ENCODE peak calls at places on chromosomes 3 and 15, in four cellular contexts. One of them, this sample, is unnamed.

GRCh38 chr15:70166506-70167087 is 68.9 kb upstream of the TLE3 start:
- DNase-seq in hepatocyte: no peak
- DNase-seq in aorta: no peak
- DNase-seq in body of pancreas: no peak
- DNase-seq in this sample: no peak

GRCh38 chr3:36494461-36495109 is 114.3 kb downstream of the STAC start:
- DNase-seq in hepatocyte: peak; percentile 12
- DNase-seq in aorta: peak; percentile 54
- DNase-seq in body of pancreas: peak; percentile 15
- DNase-seq in this sample: no peak

GRCh38 chr3:77889616-77890015 is 849.7 kb downstream of the ROBO2 start:
- DNase-seq in hepatocyte: no peak
- DNase-seq in aorta: no peak
- DNase-seq in body of pancreas: no peak
- DNase-seq in this sample: no peak

GRCh38 chr3:49872801-49873281 is 3.1 kb upstream of the CAMKV start:
- DNase-seq in hepatocyte: peak; percentile 65
- DNase-seq in aorta: no peak
- DNase-seq in body of pancreas: no peak
- DNase-seq in this sample: no peak

GRCh38 chr3:17730318-17730967 is 12.0 kb downstream of the TBC1D5 start:
- DNase-seq in hepatocyte: peak; percentile 16
- DNase-seq in aorta: no peak
- DNase-seq in body of pancreas: peak; percentile 19
- DNase-seq in this sample: no peak

GRCh38 chr3:120113128-120114116 is 19.2 kb upstream of the GSK3B start:
- DNase-seq in hepatocyte: no peak
- DNase-seq in aorta: no peak
- DNase-seq in body of pancreas: peak; percentile 40
- DNase-seq in this sample: no peak

GRCh38 chr3:49925485-49925884 is 4.1 kb downstream of the MON1A start:
- DNase-seq in hepatocyte: no peak
- DNase-seq in aorta: no peak
- DNase-seq in body of pancreas: no peak
- DNase-seq in this sample: no peak

GRCh38 chr3:148881286-148881685 is 16.2 kb downstream of the CPA3 start:
- DNase-seq in hepatocyte: no peak
- DNase-seq in aorta: no peak
- DNase-seq in body of pancreas: no peak
- DNase-seq in this sample: no peak

DNA sequence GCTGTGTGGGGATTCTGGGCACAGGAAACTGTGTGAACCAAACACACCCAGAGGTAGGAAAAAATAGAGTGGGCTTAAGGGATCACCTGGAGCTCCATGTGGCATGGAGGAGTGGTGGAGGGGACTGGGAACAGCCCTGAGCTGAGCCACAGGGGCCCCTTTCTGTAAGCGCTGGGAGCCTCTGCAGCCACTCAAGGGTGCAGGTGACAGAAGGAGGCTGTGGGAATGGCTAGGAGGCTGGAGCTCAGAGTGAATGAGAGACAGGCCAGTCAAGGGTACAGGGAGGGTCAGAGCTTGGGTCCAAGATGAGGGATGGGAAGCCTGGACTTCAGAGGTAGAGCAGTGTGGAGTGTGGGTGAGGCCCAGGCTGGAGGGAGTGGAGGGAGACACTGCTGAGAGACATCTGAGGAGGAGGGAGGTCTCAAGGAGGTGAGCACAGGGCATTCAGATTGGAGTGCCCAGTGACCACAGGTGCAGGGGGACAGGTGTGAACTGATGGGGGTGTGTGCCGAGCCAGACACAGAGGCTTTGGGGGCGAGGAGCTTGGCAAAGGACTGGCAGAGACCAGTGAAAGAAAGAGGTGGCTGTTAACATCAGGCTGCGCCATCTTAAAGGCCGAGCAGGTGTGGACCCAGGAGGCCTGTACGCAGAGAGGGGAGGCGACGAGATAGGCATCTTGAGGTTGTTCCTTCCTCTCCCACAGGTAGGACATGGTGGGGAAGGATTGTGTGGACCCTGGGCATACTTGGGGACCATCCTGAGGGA is 56.8 kb downstream of the FGD5 start:
- DNase-seq in hepatocyte: no peak
- DNase-seq in aorta: no peak
- DNase-seq in body of pancreas: no peak
- DNase-seq in this sample: no peak
- H3K27ac ChIP-seq in hepatocyte: no peak overlapping the region
- H3K27ac ChIP-seq in aorta: no peak overlapping the region
- H3K27ac ChIP-seq in body of pancreas: no peak overlapping the region
- H3K27ac ChIP-seq in this sample: no peak overlapping the region

GRCh38 chr3:13017361-13018038 is 55.7 kb downstream of the IQSEC1 start:
- DNase-seq in hepatocyte: no peak
- DNase-seq in aorta: peak; percentile 45
- DNase-seq in body of pancreas: no peak
- DNase-seq in this sample: no peak
- H3K27ac ChIP-seq in hepatocyte: no peak overlapping the region
- H3K27ac ChIP-seq in aorta: no peak overlapping the region
- H3K27ac ChIP-seq in body of pancreas: no peak overlapping the region
- H3K27ac ChIP-seq in this sample: no peak overlapping the region

GRCh38 chr3:45666729-45667440 is 22.3 kb upstream of the SACM1L start:
- DNase-seq in hepatocyte: peak; percentile 33
- DNase-seq in aorta: peak; percentile 79
- DNase-seq in body of pancreas: no peak
- DNase-seq in this sample: no peak
- H3K27ac ChIP-seq in hepatocyte: peak overlapping the region; percentile 63
- H3K27ac ChIP-seq in aorta: peak overlapping the region; percentile 25
- H3K27ac ChIP-seq in body of pancreas: no peak overlapping the region
- H3K27ac ChIP-seq in this sample: no peak overlapping the region

DNA sequence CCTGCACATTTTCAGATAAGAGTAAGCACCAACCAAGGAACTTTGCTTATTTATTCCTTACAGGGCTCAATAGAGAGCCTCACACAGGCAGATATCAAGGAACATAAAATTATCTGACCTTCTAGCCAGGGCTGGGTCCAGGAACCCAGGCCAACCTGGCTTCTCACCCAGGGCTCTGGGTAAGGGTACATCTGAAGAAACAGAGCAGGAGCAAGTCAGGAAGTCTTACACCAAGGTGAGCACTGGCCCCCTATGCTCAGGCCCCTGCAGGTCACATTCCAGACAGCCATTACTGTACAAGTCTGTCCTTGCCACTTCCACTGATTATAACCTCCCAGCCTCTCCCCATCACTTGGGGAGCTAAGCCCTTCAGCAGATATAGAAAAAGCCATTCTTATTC is 19.1 kb downstream of the TF start:
- DNase-seq in hepatocyte: no peak
- DNase-seq in aorta: no peak
- DNase-seq in body of pancreas: no peak
- DNase-seq in this sample: no peak
- H3K27ac ChIP-seq in hepatocyte: no peak overlapping the region
- H3K27ac ChIP-seq in aorta: no peak overlapping the region
- H3K27ac ChIP-seq in body of pancreas: no peak overlapping the region
- H3K27ac ChIP-seq in this sample: no peak overlapping the region

GRCh38 chr15:38650384-38650783 is 85.8 kb upstream of the RASGRP1 start:
- DNase-seq in hepatocyte: no peak
- DNase-seq in aorta: no peak
- DNase-seq in body of pancreas: no peak
- DNase-seq in this sample: no peak
- H3K27ac ChIP-seq in hepatocyte: no peak overlapping the region
- H3K27ac ChIP-seq in aorta: no peak overlapping the region
- H3K27ac ChIP-seq in body of pancreas: no peak overlapping the region
- H3K27ac ChIP-seq in this sample: no peak overlapping the region

DNA sequence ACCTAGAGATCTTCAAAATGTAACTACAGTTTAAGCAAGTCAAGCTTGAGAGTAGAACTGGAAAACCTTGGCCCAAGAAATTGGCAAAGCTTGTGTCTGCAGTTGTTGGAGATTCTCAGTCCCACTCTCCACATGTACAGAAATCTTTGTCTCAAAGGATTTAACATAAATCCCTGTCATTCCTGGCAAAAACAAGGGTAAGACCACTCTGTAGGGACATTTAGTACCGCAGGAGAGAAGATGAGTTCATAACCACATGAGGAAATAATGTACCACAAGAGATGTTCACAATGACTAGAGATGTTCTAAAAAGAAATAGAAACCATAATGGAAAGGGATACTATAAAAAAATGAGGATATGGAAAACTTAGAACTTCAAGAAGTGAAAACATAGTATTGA is 73.7 kb downstream of the RAB7A start:
- DNase-seq in hepatocyte: no peak
- DNase-seq in aorta: no peak
- DNase-seq in body of pancreas: no peak
- DNase-seq in this sample: no peak
- H3K27ac ChIP-seq in hepatocyte: peak overlapping the region; percentile 64
- H3K27ac ChIP-seq in aorta: peak overlapping the region; percentile 12
- H3K27ac ChIP-seq in body of pancreas: no peak overlapping the region
- H3K27ac ChIP-seq in this sample: peak overlapping the region; percentile 24

GRCh38 chr3:79019924-79020173 is 747.9 kb downstream of the ROBO1 start:
- DNase-seq in hepatocyte: no peak
- DNase-seq in aorta: no peak
- DNase-seq in body of pancreas: no peak
- DNase-seq in this sample: no peak
- H3K27ac ChIP-seq in hepatocyte: no peak overlapping the region
- H3K27ac ChIP-seq in aorta: no peak overlapping the region
- H3K27ac ChIP-seq in body of pancreas: no peak overlapping the region
- H3K27ac ChIP-seq in this sample: no peak overlapping the region

DNA sequence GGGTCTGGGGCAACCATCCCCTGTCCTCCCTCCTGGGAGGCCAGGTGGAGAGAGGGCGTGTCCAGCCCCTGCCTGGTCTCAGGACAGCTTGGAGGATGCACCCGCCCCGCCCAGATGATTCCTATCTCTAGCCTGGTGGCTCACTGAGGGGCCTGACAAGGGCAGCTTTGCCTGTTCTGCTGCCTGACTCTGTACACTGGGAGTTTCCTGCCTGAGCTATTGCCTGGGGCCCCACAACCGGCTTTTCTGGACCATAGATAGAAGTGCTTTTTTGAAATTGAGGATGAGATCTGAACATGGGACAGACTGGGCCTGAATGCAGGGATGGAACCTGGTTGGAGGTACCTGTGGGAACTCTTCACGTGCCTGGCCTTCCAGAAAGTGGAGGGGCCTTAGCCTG is 751 bp upstream of the PLA2G4E start:
- DNase-seq in hepatocyte: no peak
- DNase-seq in aorta: no peak
- DNase-seq in body of pancreas: no peak
- DNase-seq in this sample: no peak
- H3K27ac ChIP-seq in hepatocyte: no peak overlapping the region
- H3K27ac ChIP-seq in aorta: no peak overlapping the region
- H3K27ac ChIP-seq in body of pancreas: no peak overlapping the region
- H3K27ac ChIP-seq in this sample: no peak overlapping the region